ENCODE peak calls at places on chromosome 22, in five cellular contexts. F is A549, L is adrenal gland, D is left ventricle myocardium inferior, G is mammary epithelial cell. P is an unnamed sample.

GRCh38 chr22:36068776-36069344 is 40.2 kb upstream of the RBFOX2 start:
- DNase-seq in F (no peak), L (no peak), D (no peak), G (no peak), P (no peak)

GRCh38 chr22:33579448-33580093 is 340.7 kb downstream of the LARGE1 start:
- DNase-seq in F (peak), L (peak), D (peak), G (peak), P (peak)

GRCh38 chr22:25874327-25874726 is 132.3 kb downstream of the MYO18B start:
- DNase-seq in F (no peak), L (no peak), D (no peak), G (no peak), P (no peak)

GRCh38 chr22:23075525-23076216 is 5.4 kb downstream of the GNAZ start:
- DNase-seq in F (no peak), L (no peak), D (no peak), G (no peak), P (no peak)

GRCh38 chr22:35488513-35488912 is 52.1 kb upstream of the RASD2 start:
- DNase-seq in F (no peak), L (no peak), D (no peak), G (no peak), P (no peak)

GRCh38 chr22:46674367-46674781 is 54.2 kb downstream of the GRAMD4 start:
- DNase-seq in F (no peak), L (peak), D (peak), G (no peak), P (no peak)

GRCh38 chr22:36540867-36541642 is 12.1 kb upstream of the EIF3D start:
- DNase-seq in F (no peak), L (no peak), D (no peak), G (peak), P (peak)

GRCh38 chr22:30025187-30025586 is 55.1 kb upstream of the HORMAD2 start:
- DNase-seq in F (no peak), L (no peak), D (no peak), G (no peak), P (no peak)

GRCh38 chr22:45304971-45305370 is 4.8 kb upstream of the FAM118A start:
- DNase-seq in F (no peak), L (no peak), D (no peak), G (peak), P (no peak)

GRCh38 chr22:48749555-48750227 is 1078.0 kb downstream of the BRD1 start:
- DNase-seq in F (no peak), L (peak), D (no peak), G (no peak), P (no peak)

GRCh38 chr22:24555496-24556253 is at the start of gene SNRPD3:
- DNase-seq in F (peak), L (peak), D (peak), G (peak), P (peak)

GRCh38 chr22:37726240-37726887 is 29.5 kb downstream of the TRIOBP start:
- DNase-seq in F (no peak), L (no peak), D (no peak), G (peak), P (peak)

GRCh38 chr22:39873963-39874362 is 19.6 kb downstream of the ENTHD1 start:
- DNase-seq in F (no peak), L (no peak), D (no peak), G (peak), P (no peak)

GRCh38 chr22:38761202-38762162 is 5.7 kb upstream of the SUN2 start:
- DNase-seq in F (no peak), L (no peak), D (no peak), G (no peak), P (no peak)

DNA sequence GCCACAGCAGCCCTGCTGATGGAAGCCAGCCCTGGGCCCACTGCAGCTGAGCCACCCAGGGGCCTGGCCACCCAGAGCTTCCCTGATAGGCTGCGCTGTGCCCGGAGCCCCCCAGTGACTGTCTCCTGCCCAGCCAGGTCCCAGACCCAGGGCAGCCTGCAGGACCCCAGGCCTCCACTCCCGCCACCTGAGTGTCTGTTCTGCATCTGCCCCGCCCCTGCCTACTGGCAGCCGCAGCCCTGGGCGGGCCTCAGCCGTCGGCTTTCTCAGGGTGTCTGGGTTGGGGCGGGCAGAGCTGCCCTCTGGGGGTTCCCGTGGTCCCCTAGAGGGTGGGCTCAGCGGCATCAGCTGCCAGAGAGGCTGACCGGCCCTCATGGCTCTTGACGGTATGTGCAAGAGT is 12.5 kb upstream of the PIM3 start:
- DNase-seq in F (no peak), L (no peak), D (no peak), G (no peak), P (no peak)
- H3K4me3 ChIP-seq in F (no peak), L (no peak), D (no peak), G (no peak), P (no peak)

DNA sequence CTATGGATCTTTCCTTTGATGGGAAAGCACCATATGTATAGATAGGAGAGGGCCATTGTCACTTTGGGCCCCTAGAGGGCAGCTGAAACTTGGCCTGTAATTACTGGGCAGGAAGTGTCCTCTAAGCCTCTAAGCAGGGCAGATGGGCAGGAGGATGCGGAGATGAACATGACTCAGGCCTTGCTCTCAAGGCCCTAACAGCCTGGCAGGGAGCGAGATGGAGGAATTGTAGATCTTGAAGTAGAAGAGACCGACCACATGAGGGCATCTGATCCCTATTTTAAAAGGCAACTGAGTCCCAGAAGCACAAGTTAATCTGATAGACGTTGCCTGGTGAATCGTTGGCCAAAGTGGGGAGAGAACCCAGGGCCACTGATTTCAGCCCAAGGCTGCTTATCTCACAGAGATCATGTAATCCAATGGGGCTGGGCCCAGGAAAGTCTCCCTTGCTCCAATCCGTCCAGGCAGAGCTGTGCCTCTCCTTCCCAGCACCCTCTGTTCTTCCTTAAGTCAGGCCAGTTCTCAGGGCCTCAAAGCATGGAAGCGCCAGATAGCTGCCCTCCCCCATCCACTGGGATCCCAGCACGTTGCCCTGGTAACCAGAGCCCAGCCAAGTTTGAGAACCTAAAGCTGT is 2.5 kb upstream of the SEPTIN3 start:
- DNase-seq in F (peak), L (peak), D (no peak), G (peak), P (peak)
- TF ChIP-seq CTCF in F (peak), L (peak), D (peak), G (peak), P (peak)

GRCh38 chr22:32354360-32355351 is 3.0 kb upstream of the RFPL3 start:
- DNase-seq in F (no peak), L (peak), D (no peak), G (peak), P (peak)
- H3K4me3 ChIP-seq in F (no peak), L (peak), D (peak), G (no peak), P (no peak)

GRCh38 chr22:32531228-32531627 is 56.6 kb downstream of the FBXO7 start:
- DNase-seq in F (no peak), L (peak), D (no peak), G (no peak), P (peak)
- TF ChIP-seq CTCF in F (no peak), L (no peak), D (no peak), G (no peak), P (no peak)

GRCh38 chr22:19292262-19293230 is 1.0 kb upstream of the CLTCL1 start:
- DNase-seq in F (no peak), L (peak), D (peak), G (no peak), P (no peak)
- H3K4me3 ChIP-seq in F (peak), L (peak), D (peak), G (peak), P (peak)

P was measured in choroid plexus epithelial cell.